ENCODE peak calls at places on chromosomes 2 and 18, in seven cellular contexts. N is CD4-positive, alpha-beta memory T cell; C is ascending aorta; E is left ventricle myocardium inferior; U is GM12878; V is foreskin keratinocyte; D is A673. H is an unnamed sample.

GRCh38 chr2:109098251-109098920 is 30.6 kb upstream of the SH3RF3 start:
- DNase-seq in U (no peak), N (no peak), E (no peak), C (no peak), D (no peak), V (peak; percentile 92), H (no peak)

GRCh38 chr2:135951071-135951583 is 34.3 kb downstream of the DARS1 start:
- DNase-seq in V (no peak), N (no peak), C (no peak), E (no peak), U (no peak), D (no peak), H (no peak)

GRCh38 chr2:240742602-240743095 is 51.0 kb downstream of the AQP12A start:
- DNase-seq in C (no peak), N (no peak), E (no peak), D (no peak), U (no peak), V (no peak), H (no peak)

GRCh38 chr2:70321377-70321776 is 19.5 kb upstream of the FAM136A start:
- DNase-seq in D (no peak), V (no peak), E (no peak), C (no peak), N (no peak), U (no peak), H (no peak)

GRCh38 chr2:128217671-128218070 is 101.0 kb downstream of the HS6ST1 start:
- DNase-seq in V (no peak), N (no peak), C (no peak), E (no peak), D (no peak), U (no peak), H (no peak)

GRCh38 chr18:6543330-6543908 is 128.7 kb upstream of the L3MBTL4 start:
- DNase-seq in C (no peak), E (no peak), N (no peak), D (peak; percentile 7), U (no peak), V (peak; percentile 28), H (no peak)

GRCh38 chr2:38467768-38468463 is 90.8 kb upstream of the ATL2 start:
- DNase-seq in U (no peak), E (no peak), N (no peak), V (peak; percentile 45), D (no peak), C (no peak), H (no peak)

GRCh38 chr18:44668280-44668975 is 12.3 kb upstream of the SETBP1 start:
- DNase-seq in C (no peak), D (no peak), V (no peak), E (no peak), U (no peak), N (no peak), H (no peak)

GRCh38 chr18:55265916-55266488 is 306.7 kb upstream of the CCDC68 start:
- DNase-seq in C (no peak), V (peak; percentile 50), N (no peak), E (no peak), D (peak; percentile 62), U (peak; percentile 59), H (no peak)

GRCh38 chr2:147686365-147686764 is 158.5 kb upstream of the ACVR2A start:
- DNase-seq in N (no peak), C (no peak), V (no peak), E (no peak), U (no peak), D (no peak), H (no peak)

GRCh38 chr2:105196651-105197050 is 44.9 kb upstream of the GPR45 start:
- DNase-seq in U (no peak), E (no peak), V (no peak), N (no peak), D (no peak), C (no peak), H (no peak)

GRCh38 chr2:258933-259332 is 4.9 kb downstream of the SH3YL1 start:
- DNase-seq in V (no peak), E (no peak), C (no peak), U (no peak), N (no peak), D (no peak), H (no peak)

GRCh38 chr2:164620873-164621760 is at the start of gene GRB14:
- DNase-seq in N (no peak), V (peak; percentile 33), U (no peak), E (peak; percentile 56), D (peak; percentile 19), C (no peak), H (no peak)

GRCh38 chr2:61135510-61135909 is 26.5 kb upstream of the C2orf74 start:
- DNase-seq in N (peak; percentile 5), E (no peak), U (no peak), C (no peak), V (peak; percentile 4), D (peak; percentile 51), H (no peak)

GRCh38 chr2:230751062-230751461 is 38.4 kb downstream of the CAB39 start:
- DNase-seq in C (no peak), N (no peak), E (no peak), U (no peak), V (peak; percentile 93), D (peak; percentile 26), H (no peak)

GRCh38 chr2:239390546-239391285 is 10.1 kb downstream of the HDAC4 start:
- DNase-seq in C (peak; percentile 63), V (no peak), N (no peak), D (no peak), U (no peak), E (no peak), H (no peak)

GRCh38 chr2:71898851-71899681 is 248.6 kb downstream of the CYP26B1 start:
- DNase-seq in D (no peak), E (no peak), U (no peak), N (no peak), V (no peak), C (no peak), H (no peak)

GRCh38 chr2:65612654-65613053 is 180.3 kb upstream of the SPRED2 start:
- DNase-seq in U (no peak), N (no peak), V (peak; percentile 86), C (no peak), E (no peak), D (peak; percentile 43), H (no peak)

GRCh38 chr2:142875642-142876041 is 1.8 kb upstream of the KYNU start:
- DNase-seq in E (no peak), N (no peak), V (peak; percentile 89), D (no peak), C (no peak), U (no peak), H (no peak)
- H3K4me1 ChIP-seq in E (no peaks in the 10 kb centered on the region), N (no peaks in the 10 kb centered on the region), V (peaks cover 47% of the 10 kb centered on the region), D (peaks cover 55% of the 10 kb centered on the region), C (no peaks in the 10 kb centered on the region), U (peaks cover 19% of the 10 kb centered on the region), H (no peaks in the 10 kb centered on the region)

DNA sequence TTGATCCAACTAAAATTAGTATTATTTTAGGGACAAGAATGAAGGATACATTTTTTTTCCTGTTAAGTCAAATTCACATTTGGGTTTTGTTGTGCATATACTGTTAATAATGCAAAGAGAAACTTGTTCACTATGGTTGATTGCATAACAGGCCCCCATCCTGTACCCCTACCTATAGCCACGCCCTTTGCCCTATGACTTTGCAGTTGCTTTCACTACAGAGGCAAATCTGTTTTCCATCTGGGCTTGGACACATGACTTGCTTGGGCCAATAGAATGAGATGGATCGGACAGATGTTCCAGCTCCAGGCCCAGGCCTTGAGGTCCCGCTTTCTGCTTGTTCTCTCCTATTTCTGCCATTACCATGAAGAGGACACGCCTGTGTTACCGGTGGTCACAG is 278.5 kb upstream of the HNRNPA3 start:
- DNase-seq in D (no peak), U (no peak), V (no peak), E (no peak), N (no peak), C (no peak), H (no peak)
- H3K4me1 ChIP-seq in D (peaks cover 22% of the 10 kb centered on the region), U (peaks cover 38% of the 10 kb centered on the region), V (no peaks in the 10 kb centered on the region), E (no peaks in the 10 kb centered on the region), N (no peaks in the 10 kb centered on the region), C (no peaks in the 10 kb centered on the region), H (no peaks in the 10 kb centered on the region)

GRCh38 chr18:3623769-3624545 is 174.0 kb downstream of the TGIF1 start:
- DNase-seq in C (peak; percentile 96), E (peak; percentile 71), D (peak; percentile 88), V (peak; percentile 99), N (no peak), U (no peak), H (no peak)

GRCh38 chr18:3624546-3624817 is 174.5 kb downstream of the TGIF1 start:
- DNase-seq in C (no peak), V (no peak), D (no peak), N (no peak), U (no peak), E (no peak), H (no peak)

GRCh38 chr18:3626927-3627240 is 176.9 kb downstream of the TGIF1 start:
- DNase-seq in E (no peak), U (no peak), N (no peak), C (no peak), D (no peak), V (peak; percentile 44), H (no peak)

GRCh38 chr18:3625717-3626091 is 175.7 kb downstream of the TGIF1 start:
- DNase-seq in D (no peak), C (no peak), V (no peak), U (no peak), N (no peak), E (no peak), H (no peak)

DNA sequence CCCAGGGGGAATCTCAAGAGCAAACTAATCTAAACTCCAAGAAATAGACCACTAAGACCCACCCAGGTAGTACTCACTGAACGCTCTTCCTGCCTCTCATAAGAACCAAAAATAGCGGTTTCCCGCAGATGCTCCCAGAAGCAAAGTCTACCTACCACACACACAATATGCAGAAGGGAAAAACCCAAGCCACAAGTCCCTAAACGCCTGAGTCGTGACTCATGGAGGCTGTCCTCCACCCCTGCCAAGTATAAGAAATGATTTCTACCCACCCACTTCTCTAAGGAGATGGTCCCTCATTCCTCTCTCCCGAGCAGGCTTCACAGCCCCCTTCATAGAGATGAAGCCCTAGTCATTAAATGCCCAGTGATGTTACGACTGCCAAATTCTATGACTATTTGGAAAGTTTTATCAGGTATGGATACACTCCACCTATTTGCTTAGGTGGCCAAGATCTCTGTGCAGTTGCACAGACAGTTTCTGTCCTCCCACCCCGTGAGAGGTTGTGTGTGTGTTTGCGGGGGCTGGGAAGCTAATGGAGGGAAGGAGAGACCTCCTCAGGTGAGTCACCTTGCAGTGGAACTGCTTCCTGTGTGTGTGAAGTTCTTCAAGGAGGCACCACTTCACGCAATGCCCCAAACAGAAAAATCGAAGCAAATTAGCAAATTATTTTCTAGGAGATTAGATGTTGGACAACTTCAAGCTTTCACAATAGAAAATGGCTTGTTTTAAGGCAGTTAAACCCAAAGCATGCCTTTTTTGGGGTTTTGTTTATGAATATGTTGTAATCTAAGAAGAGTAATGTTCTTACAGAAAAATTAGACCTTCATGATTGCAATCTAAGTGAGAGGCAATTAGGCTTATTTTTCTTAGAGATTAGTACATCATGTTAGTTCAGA is 175.1 kb downstream of the TGIF1 start:
- DNase-seq in N (peak; percentile 44), U (no peak), D (peak; percentile 76), V (peak; percentile 97), E (no peak), C (peak; percentile 86), H (peak; percentile 26)
- H3K4me1 ChIP-seq in N (peaks cover 19% of the 10 kb centered on the region), U (no peaks in the 10 kb centered on the region), D (peaks cover 39% of the 10 kb centered on the region), V (peaks cover 43% of the 10 kb centered on the region), E (peaks cover 26% of the 10 kb centered on the region), C (peaks cover 10% of the 10 kb centered on the region), H (peaks cover 16% of the 10 kb centered on the region)

DNA sequence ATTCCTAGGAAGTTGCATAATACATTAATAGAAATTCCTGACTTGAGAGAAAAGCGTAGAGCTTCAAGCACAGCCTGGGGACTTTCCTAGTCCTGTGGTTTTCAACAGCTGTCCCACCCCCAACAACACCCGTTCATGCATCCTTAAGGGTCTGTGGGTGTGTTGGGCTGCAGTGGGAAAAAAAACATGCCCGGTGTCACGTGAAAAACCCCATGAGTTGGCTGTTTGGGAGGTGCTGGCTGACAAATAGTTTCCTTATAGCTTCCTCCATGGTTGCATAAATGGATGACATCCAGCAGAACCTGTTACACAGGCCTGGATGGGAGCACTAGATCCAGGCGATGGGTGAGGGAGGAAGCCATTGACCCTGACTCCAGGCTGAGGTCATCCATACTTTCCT is 15.0 kb downstream of the SLC9A4 start:
- DNase-seq in D (no peak), V (peak; percentile 96), U (no peak), C (no peak), N (no peak), E (no peak), H (no peak)
- H3K4me1 ChIP-seq in D (no peaks in the 10 kb centered on the region), V (peaks cover 5% of the 10 kb centered on the region), U (no peaks in the 10 kb centered on the region), C (no peaks in the 10 kb centered on the region), N (no peaks in the 10 kb centered on the region), E (no peaks in the 10 kb centered on the region), H (no peaks in the 10 kb centered on the region)

H was measured in CD8-positive, alpha-beta T cell.